ENCODE peak calls at places on chromosomes 3 and 15, in seven cellular contexts. T is neural progenitor cell, D is retina, S is stromal cell of bone marrow, G is caudate nucleus, F is activated gamma-delta T cell, K is GM23248. E is an unnamed sample.

GRCh38 chr15:90257776-90258175 is 7.7 kb upstream of the NGRN start:
- DNase-seq in G (no peak), D (no peak), S (no peak), F (no peak), T (no peak), K (no peak), E (no peak)

GRCh38 chr3:23996058-23996457 is 51.0 kb downstream of the NR1D2 start:
- DNase-seq in D (no peak), F (no peak), S (no peak), T (no peak), G (no peak), K (peak; percentile 23), E (no peak)

GRCh38 chr3:149366031-149366430 is 11.4 kb downstream of the TM4SF1 start:
- DNase-seq in S (no peak), F (no peak), D (no peak), G (no peak), T (no peak), K (no peak), E (no peak)

GRCh38 chr3:15384510-15385237 is 42.7 kb downstream of the METTL6 start:
- DNase-seq in D (no peak), S (no peak), F (no peak), K (peak; percentile 34), T (no peak), G (no peak), E (no peak)

GRCh38 chr3:15858547-15859506 is 61.0 kb upstream of the ANKRD28 start:
- DNase-seq in K (peak; percentile 32), S (no peak), T (peak; percentile 60), F (peak; percentile 35), G (no peak), D (peak; percentile 85), E (peak; percentile 86)

GRCh38 chr3:188207941-188208750 is 54.2 kb downstream of the LPP start:
- DNase-seq in G (no peak), S (no peak), K (no peak), F (no peak), T (peak; percentile 51), D (peak; percentile 69), E (peak; percentile 65)

GRCh38 chr3:126432901-126433480 is 38.3 kb downstream of the CFAP100 start:
- DNase-seq in T (no peak), S (no peak), K (no peak), G (no peak), D (no peak), F (no peak), E (no peak)

GRCh38 chr15:27694506-27695077 is 404.5 kb downstream of the OCA2 start:
- DNase-seq in D (no peak), K (no peak), F (no peak), G (no peak), T (peak; percentile 22), S (no peak), E (no peak)

GRCh38 chr3:175386630-175387029 is 527.5 kb downstream of the NAALADL2 start:
- DNase-seq in F (no peak), G (no peak), D (no peak), T (no peak), K (peak; percentile 96), S (peak; percentile 12), E (no peak)

GRCh38 chr3:68088216-68088615 is 433.8 kb upstream of the SUCLG2 start:
- DNase-seq in K (no peak), G (no peak), T (no peak), D (no peak), S (no peak), F (no peak), E (no peak)

GRCh38 chr15:72116680-72117447 is 1.1 kb downstream of the MYO9A start:
- DNase-seq in T (peak; percentile 63), S (no peak), D (peak; percentile 69), K (peak; percentile 59), F (no peak), G (no peak), E (peak; percentile 70)

GRCh38 chr15:32733276-32733675 is 15.5 kb downstream of the GREM1 start:
- DNase-seq in T (no peak), S (peak; percentile 32), D (no peak), K (peak; percentile 25), F (no peak), G (no peak), E (no peak)

GRCh38 chr3:195806211-195806915 is 5.4 kb downstream of the MUC4 start:
- DNase-seq in S (no peak), F (no peak), G (no peak), K (no peak), T (peak; percentile 74), D (no peak), E (peak; percentile 96)

GRCh38 chr3:197475514-197475913 is 80.3 kb downstream of the BDH1 start:
- DNase-seq in S (no peak), D (no peak), F (no peak), T (no peak), G (peak; percentile 36), K (no peak), E (no peak)

GRCh38 chr3:113005622-113006021 is 14.8 kb downstream of the GTPBP8 start:
- DNase-seq in F (no peak), D (no peak), K (no peak), T (no peak), S (no peak), G (no peak), E (no peak)

GRCh38 chr3:197854596-197855343 is 63.7 kb downstream of the LRCH3 start:
- DNase-seq in D (no peak), K (peak; percentile 84), G (no peak), T (peak; percentile 52), S (peak; percentile 67), F (no peak), E (peak; percentile 92)

GRCh38 chr3:43445820-43446219 is 159.5 kb downstream of the SNRK start:
- DNase-seq in D (no peak), F (no peak), G (no peak), T (peak; percentile 17), K (no peak), S (no peak), E (peak; percentile 17)

GRCh38 chr3:49401758-49402157 is 10.0 kb downstream of the RHOA start:
- DNase-seq in K (no peak), S (no peak), T (no peak), G (no peak), F (no peak), D (no peak), E (no peak)

GRCh38 chr15:57220220-57220619 is 156.1 kb upstream of the CGNL1 start:
- DNase-seq in D (no peak), T (no peak), G (no peak), F (no peak), K (peak; percentile 86), S (peak; percentile 57), E (no peak)

GRCh38 chr3:109927161-109927560 is 589.8 kb upstream of the DPPA4 start:
- DNase-seq in F (no peak), K (peak; percentile 97), D (no peak), T (no peak), S (peak; percentile 89), G (no peak), E (no peak)

GRCh38 chr3:195867631-195868335 is 40.6 kb downstream of the TNK2 start:
- DNase-seq in G (no peak), S (no peak), D (no peak), K (no peak), F (no peak), T (no peak), E (no peak)

GRCh38 chr3:13025778-13026518 is 47.3 kb downstream of the IQSEC1 start:
- DNase-seq in K (no peak), S (no peak), G (no peak), F (no peak), T (no peak), D (no peak), E (no peak)

GRCh38 chr15:35078221-35078915 is 6.7 kb downstream of the NANOGP8 start:
- DNase-seq in T (peak; percentile 70), G (no peak), S (peak; percentile 21), F (no peak), K (peak; percentile 72), D (peak; percentile 43), E (peak; percentile 84)

GRCh38 chr15:59062985-59063384 is 42.0 kb upstream of the CCNB2 start:
- DNase-seq in K (no peak), D (no peak), S (peak; percentile 12), G (no peak), F (no peak), T (no peak), E (no peak)

GRCh38 chr15:81511160-81511559 is 137.1 kb upstream of the TMC3 start:
- DNase-seq in K (peak; percentile 72), G (no peak), F (no peak), D (no peak), S (peak; percentile 32), T (no peak), E (no peak)

GRCh38 chr15:33994005-33994615 is 25.8 kb downstream of the CHRM5 start:
- DNase-seq in T (peak; percentile 56), S (no peak), D (no peak), K (peak; percentile 53), F (no peak), G (no peak), E (peak; percentile 76)

GRCh38 chr15:73982251-73982962 is 9.7 kb downstream of the STOML1 start:
- DNase-seq in K (peak; percentile 96), T (no peak), D (peak; percentile 59), G (no peak), S (peak; percentile 92), F (no peak), E (no peak)

E was measured in GM23338.